ENCODE peak calls at places on chromosome 3, in seven cellular contexts. One of them, this sample, is unnamed.

GRCh38 chr3:76958231-76958630 is 81.7 kb upstream of the ROBO2 start:
- DNase-seq in cardiac fibroblast: no peak
- DNase-seq in stomach: no peak
- DNase-seq in astrocyte: no peak
- DNase-seq in WERI-Rb-1: no peak
- DNase-seq in brain microvascular endothelial cell: no peak
- DNase-seq in GM20000: no peak
- DNase-seq in this sample: no peak

GRCh38 chr3:38000242-38000916 is 9.8 kb downstream of the VILL start:
- DNase-seq in GM20000: no peak
- DNase-seq in astrocyte: no peak
- DNase-seq in stomach: peak; percentile 22
- DNase-seq in brain microvascular endothelial cell: no peak
- DNase-seq in cardiac fibroblast: no peak
- DNase-seq in WERI-Rb-1: no peak
- DNase-seq in this sample: no peak

GRCh38 chr3:49713336-49714105 is 6.0 kb downstream of the AMIGO3 start:
- DNase-seq in astrocyte: no peak
- DNase-seq in cardiac fibroblast: no peak
- DNase-seq in GM20000: no peak
- DNase-seq in brain microvascular endothelial cell: no peak
- DNase-seq in stomach: no peak
- DNase-seq in WERI-Rb-1: no peak
- DNase-seq in this sample: no peak

GRCh38 chr3:183317271-183317670 is 64.2 kb downstream of the B3GNT5 start:
- DNase-seq in stomach: no peak
- DNase-seq in WERI-Rb-1: no peak
- DNase-seq in brain microvascular endothelial cell: no peak
- DNase-seq in cardiac fibroblast: no peak
- DNase-seq in astrocyte: no peak
- DNase-seq in GM20000: no peak
- DNase-seq in this sample: no peak

GRCh38 chr3:49703443-49703927 is 14.1 kb downstream of the RNF123 start:
- DNase-seq in astrocyte: no peak
- DNase-seq in brain microvascular endothelial cell: peak; percentile 54
- DNase-seq in cardiac fibroblast: peak; percentile 68
- DNase-seq in GM20000: peak; percentile 92
- DNase-seq in stomach: peak; percentile 71
- DNase-seq in WERI-Rb-1: peak; percentile 76
- DNase-seq in this sample: peak; percentile 61

GRCh38 chr3:40580494-40581091 is 55.8 kb downstream of the ZNF621 start:
- DNase-seq in WERI-Rb-1: peak; percentile 70
- DNase-seq in astrocyte: peak; percentile 45
- DNase-seq in stomach: peak; percentile 56
- DNase-seq in GM20000: peak; percentile 67
- DNase-seq in cardiac fibroblast: peak; percentile 81
- DNase-seq in brain microvascular endothelial cell: peak; percentile 64
- DNase-seq in this sample: peak; percentile 62

GRCh38 chr3:11818033-11818432 is 28.7 kb downstream of the TAMM41 start:
- DNase-seq in GM20000: no peak
- DNase-seq in cardiac fibroblast: peak; percentile 29
- DNase-seq in stomach: no peak
- DNase-seq in brain microvascular endothelial cell: no peak
- DNase-seq in WERI-Rb-1: no peak
- DNase-seq in astrocyte: peak; percentile 14
- DNase-seq in this sample: peak; percentile 58

GRCh38 chr3:12235691-12236090 is 53.2 kb upstream of the PPARG start:
- DNase-seq in GM20000: no peak
- DNase-seq in astrocyte: peak; percentile 30
- DNase-seq in stomach: no peak
- DNase-seq in cardiac fibroblast: peak; percentile 50
- DNase-seq in WERI-Rb-1: peak; percentile 34
- DNase-seq in brain microvascular endothelial cell: no peak
- DNase-seq in this sample: no peak

GRCh38 chr3:173287361-173287760 is 110.2 kb upstream of the NLGN1 start:
- DNase-seq in brain microvascular endothelial cell: no peak
- DNase-seq in astrocyte: no peak
- DNase-seq in stomach: no peak
- DNase-seq in GM20000: no peak
- DNase-seq in cardiac fibroblast: no peak
- DNase-seq in WERI-Rb-1: no peak
- DNase-seq in this sample: no peak

GRCh38 chr3:114928989-114929620 is 218.0 kb downstream of the ZBTB20 start:
- DNase-seq in brain microvascular endothelial cell: no peak
- DNase-seq in WERI-Rb-1: no peak
- DNase-seq in cardiac fibroblast: peak; percentile 52
- DNase-seq in GM20000: no peak
- DNase-seq in astrocyte: no peak
- DNase-seq in stomach: no peak
- DNase-seq in this sample: no peak

GRCh38 chr3:11634081-11634635 is 9.6 kb downstream of the VGLL4 start:
- DNase-seq in WERI-Rb-1: no peak
- DNase-seq in stomach: no peak
- DNase-seq in cardiac fibroblast: no peak
- DNase-seq in astrocyte: no peak
- DNase-seq in brain microvascular endothelial cell: no peak
- DNase-seq in GM20000: no peak
- DNase-seq in this sample: no peak

GRCh38 chr3:34872406-34872805 is 766.9 kb upstream of the ARPP21 start:
- DNase-seq in GM20000: no peak
- DNase-seq in WERI-Rb-1: no peak
- DNase-seq in brain microvascular endothelial cell: no peak
- DNase-seq in cardiac fibroblast: no peak
- DNase-seq in stomach: no peak
- DNase-seq in astrocyte: no peak
- DNase-seq in this sample: no peak

GRCh38 chr3:50211930-50212329 is 6.9 kb downstream of the SLC38A3 start:
- DNase-seq in WERI-Rb-1: peak; percentile 89
- DNase-seq in GM20000: no peak
- DNase-seq in astrocyte: peak; percentile 8
- DNase-seq in brain microvascular endothelial cell: no peak
- DNase-seq in cardiac fibroblast: peak; percentile 46
- DNase-seq in stomach: no peak
- DNase-seq in this sample: no peak

GRCh38 chr3:156751461-156752025 is 74.6 kb upstream of the LEKR1 start:
- DNase-seq in brain microvascular endothelial cell: peak; percentile 88
- DNase-seq in astrocyte: peak; percentile 90
- DNase-seq in GM20000: no peak
- DNase-seq in cardiac fibroblast: peak; percentile 82
- DNase-seq in stomach: no peak
- DNase-seq in WERI-Rb-1: no peak
- DNase-seq in this sample: peak; percentile 95

GRCh38 chr3:62990704-62991413 is 115.6 kb upstream of the CADPS start:
- DNase-seq in brain microvascular endothelial cell: no peak
- DNase-seq in astrocyte: no peak
- DNase-seq in GM20000: no peak
- DNase-seq in WERI-Rb-1: no peak
- DNase-seq in stomach: no peak
- DNase-seq in cardiac fibroblast: no peak
- DNase-seq in this sample: no peak

GRCh38 chr3:9213019-9213646 is 36.3 kb downstream of the SRGAP3 start:
- DNase-seq in astrocyte: no peak
- DNase-seq in brain microvascular endothelial cell: no peak
- DNase-seq in GM20000: no peak
- DNase-seq in WERI-Rb-1: no peak
- DNase-seq in stomach: no peak
- DNase-seq in cardiac fibroblast: no peak
- DNase-seq in this sample: no peak

GRCh38 chr3:36906504-36907149 is 38.2 kb downstream of the TRANK1 start:
- DNase-seq in WERI-Rb-1: no peak
- DNase-seq in GM20000: no peak
- DNase-seq in stomach: no peak
- DNase-seq in cardiac fibroblast: peak; percentile 78
- DNase-seq in brain microvascular endothelial cell: peak; percentile 53
- DNase-seq in astrocyte: no peak
- DNase-seq in this sample: no peak

GRCh38 chr3:156535162-156535627 is 19.7 kb downstream of the SSR3 start:
- DNase-seq in astrocyte: peak; percentile 99
- DNase-seq in stomach: peak; percentile 29
- DNase-seq in cardiac fibroblast: peak; percentile 99
- DNase-seq in GM20000: no peak
- DNase-seq in WERI-Rb-1: no peak
- DNase-seq in brain microvascular endothelial cell: peak; percentile 99
- DNase-seq in this sample: peak; percentile 96

GRCh38 chr3:178472941-178473340 is 63.3 kb upstream of the KCNMB2 start:
- DNase-seq in GM20000: no peak
- DNase-seq in brain microvascular endothelial cell: no peak
- DNase-seq in cardiac fibroblast: no peak
- DNase-seq in stomach: no peak
- DNase-seq in astrocyte: no peak
- DNase-seq in WERI-Rb-1: no peak
- DNase-seq in this sample: no peak

GRCh38 chr3:129413687-129414506 is 14.5 kb downstream of the EFCAB12 start:
- DNase-seq in GM20000: peak; percentile 62
- DNase-seq in astrocyte: peak; percentile 97
- DNase-seq in WERI-Rb-1: no peak
- DNase-seq in stomach: no peak
- DNase-seq in brain microvascular endothelial cell: peak; percentile 98
- DNase-seq in cardiac fibroblast: peak; percentile 95
- DNase-seq in this sample: peak; percentile 94

GRCh38 chr3:38782148-38782547 is 33.9 kb downstream of the SCN10A start:
- DNase-seq in WERI-Rb-1: no peak
- DNase-seq in stomach: no peak
- DNase-seq in astrocyte: no peak
- DNase-seq in cardiac fibroblast: peak; percentile 32
- DNase-seq in brain microvascular endothelial cell: no peak
- DNase-seq in GM20000: no peak
- DNase-seq in this sample: no peak

DNA sequence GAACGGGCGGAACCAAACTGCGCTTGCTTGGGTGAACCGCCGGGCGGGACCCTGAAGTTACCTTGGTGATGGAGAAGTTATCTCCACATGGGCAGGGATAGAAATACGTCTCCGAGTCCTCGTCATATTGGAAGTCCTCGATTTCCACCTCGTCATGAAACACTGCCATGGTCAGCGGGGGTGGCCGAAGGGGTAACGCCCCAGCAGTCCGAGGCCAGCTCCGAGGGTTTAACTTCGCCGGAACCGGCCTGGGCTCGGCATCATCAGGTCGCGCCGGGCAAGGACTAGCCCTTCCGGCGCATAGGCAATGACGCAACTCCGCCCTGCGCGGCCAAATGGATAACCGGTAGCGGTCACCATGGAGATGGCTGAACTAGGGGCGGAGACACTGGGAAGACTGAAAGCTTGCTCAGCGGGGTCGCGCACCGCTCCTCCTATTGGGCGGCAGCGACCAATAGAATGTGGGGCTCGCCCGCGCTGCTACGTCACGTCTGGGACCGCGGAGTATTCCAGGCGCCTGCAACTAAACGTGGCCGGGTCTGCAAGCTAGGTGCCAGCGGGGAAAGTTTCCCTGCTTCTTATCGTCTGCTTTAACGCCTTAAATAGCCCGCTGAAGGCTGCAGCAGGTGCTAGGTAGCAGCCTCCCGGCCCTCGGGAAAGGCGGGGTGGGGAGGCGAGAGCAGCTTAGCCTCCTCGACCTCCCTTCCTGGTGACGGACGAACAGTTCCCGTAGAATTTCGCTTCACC is at the start of the genes DPH3 and OXNAD1:
- DNase-seq in WERI-Rb-1: peak; percentile 99
- DNase-seq in brain microvascular endothelial cell: peak; percentile 100
- DNase-seq in cardiac fibroblast: peak; percentile 100
- DNase-seq in astrocyte: peak; percentile 98
- DNase-seq in GM20000: peak; percentile 92
- DNase-seq in stomach: peak; percentile 100
- DNase-seq in this sample: peak; percentile 100
- TF ChIP-seq CTCF in WERI-Rb-1: no peak
- TF ChIP-seq CTCF in brain microvascular endothelial cell: peak; percentile 13
- TF ChIP-seq CTCF in cardiac fibroblast: peak; percentile 4
- TF ChIP-seq CTCF in astrocyte: no peak
- TF ChIP-seq CTCF in GM20000: no peak
- TF ChIP-seq CTCF in stomach: no peak
- TF ChIP-seq CTCF in this sample: peak; percentile 34

DNA sequence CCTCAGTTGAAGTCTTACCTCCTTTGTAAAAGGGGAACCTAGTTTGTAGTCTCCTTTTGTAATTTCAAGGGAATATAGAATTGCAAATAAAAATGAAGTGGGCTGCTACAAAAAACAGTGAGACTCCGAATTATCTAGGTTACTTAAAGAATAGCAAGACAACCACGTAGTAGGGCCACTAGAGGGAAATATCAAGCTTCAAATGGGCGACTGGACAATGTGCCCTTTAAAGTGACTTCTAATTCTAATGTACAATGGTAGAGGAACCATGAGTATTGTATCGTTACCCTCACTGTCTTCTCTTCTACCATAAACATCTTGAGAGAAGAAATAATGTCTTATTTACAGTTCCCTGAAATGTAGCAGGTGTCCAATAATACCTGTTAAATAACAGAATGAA is 56.3 kb downstream of the TP63 start:
- DNase-seq in WERI-Rb-1: no peak
- DNase-seq in GM20000: no peak
- DNase-seq in cardiac fibroblast: no peak
- DNase-seq in astrocyte: no peak
- DNase-seq in brain microvascular endothelial cell: no peak
- DNase-seq in stomach: no peak
- DNase-seq in this sample: no peak
- TF ChIP-seq CTCF in WERI-Rb-1: no peak
- TF ChIP-seq CTCF in GM20000: no peak
- TF ChIP-seq CTCF in cardiac fibroblast: no peak
- TF ChIP-seq CTCF in astrocyte: no peak
- TF ChIP-seq CTCF in brain microvascular endothelial cell: no peak
- TF ChIP-seq CTCF in stomach: no peak
- TF ChIP-seq CTCF in this sample: no peak

GRCh38 chr3:13278783-13279531 is 141.2 kb downstream of the NUP210 start:
- DNase-seq in cardiac fibroblast: no peak
- DNase-seq in astrocyte: peak; percentile 46
- DNase-seq in WERI-Rb-1: no peak
- DNase-seq in brain microvascular endothelial cell: no peak
- DNase-seq in GM20000: no peak
- DNase-seq in stomach: no peak
- DNase-seq in this sample: no peak

GRCh38 chr3:13276438-13277129 is 143.5 kb downstream of the NUP210 start:
- DNase-seq in cardiac fibroblast: no peak
- DNase-seq in WERI-Rb-1: no peak
- DNase-seq in astrocyte: no peak
- DNase-seq in GM20000: no peak
- DNase-seq in brain microvascular endothelial cell: no peak
- DNase-seq in stomach: no peak
- DNase-seq in this sample: no peak

GRCh38 chr3:13277130-13277783 is 142.9 kb downstream of the NUP210 start:
- DNase-seq in GM20000: no peak
- DNase-seq in brain microvascular endothelial cell: no peak
- DNase-seq in stomach: no peak
- DNase-seq in astrocyte: no peak
- DNase-seq in cardiac fibroblast: no peak
- DNase-seq in WERI-Rb-1: no peak
- DNase-seq in this sample: no peak

GRCh38 chr3:13279532-13279910 is 140.6 kb downstream of the NUP210 start:
- DNase-seq in brain microvascular endothelial cell: no peak
- DNase-seq in WERI-Rb-1: no peak
- DNase-seq in GM20000: no peak
- DNase-seq in astrocyte: no peak
- DNase-seq in stomach: no peak
- DNase-seq in cardiac fibroblast: no peak
- DNase-seq in this sample: no peak

GRCh38 chr3:13277860-13278531 is 142.1 kb downstream of the NUP210 start:
- DNase-seq in GM20000: no peak
- DNase-seq in brain microvascular endothelial cell: peak; percentile 36
- DNase-seq in stomach: no peak
- DNase-seq in cardiac fibroblast: peak; percentile 10
- DNase-seq in WERI-Rb-1: peak; percentile 64
- DNase-seq in astrocyte: peak; percentile 16
- DNase-seq in this sample: no peak
- TF ChIP-seq CTCF in GM20000: no peak
- TF ChIP-seq CTCF in brain microvascular endothelial cell: no peak
- TF ChIP-seq CTCF in stomach: no peak
- TF ChIP-seq CTCF in cardiac fibroblast: no peak
- TF ChIP-seq CTCF in WERI-Rb-1: no peak
- TF ChIP-seq CTCF in astrocyte: no peak
- TF ChIP-seq CTCF in this sample: no peak

GRCh38 chr3:111080357-111080937 is 8.8 kb downstream of the NECTIN3 start:
- DNase-seq in cardiac fibroblast: peak; percentile 82
- DNase-seq in GM20000: no peak
- DNase-seq in astrocyte: peak; percentile 36
- DNase-seq in WERI-Rb-1: no peak
- DNase-seq in brain microvascular endothelial cell: no peak
- DNase-seq in stomach: no peak
- DNase-seq in this sample: peak; percentile 46
- TF ChIP-seq CTCF in cardiac fibroblast: peak; percentile 50
- TF ChIP-seq CTCF in GM20000: no peak
- TF ChIP-seq CTCF in astrocyte: peak; percentile 46
- TF ChIP-seq CTCF in WERI-Rb-1: no peak
- TF ChIP-seq CTCF in brain microvascular endothelial cell: peak; percentile 34
- TF ChIP-seq CTCF in stomach: no peak
- TF ChIP-seq CTCF in this sample: peak; percentile 80